ENCODE peak calls at places on chromosome 10, in four cellular contexts. M is body of pancreas, J is A549, C is PC-9. U is an unnamed sample. For H3K4me1, the result is how much of the 10 kb centered on the place peaks cover.

GRCh38 chr10:88473989-88474883 is 108.9 kb downstream of the RNLS start:
- DNase-seq in M (peak), J (no peak), C (peak), U (peak)

GRCh38 chr10:21797984-21798765 is 205.4 kb downstream of the DNAJC1 start:
- DNase-seq in M (no peak), J (no peak), C (no peak), U (no peak)

GRCh38 chr10:76152186-76152585 is 720.8 kb downstream of the LRMDA start:
- DNase-seq in M (no peak), J (no peak), C (no peak), U (no peak)

GRCh38 chr10:122078965-122079401 is 90.0 kb downstream of the TACC2 start:
- DNase-seq in M (no peak), J (no peak), C (no peak), U (no peak)

GRCh38 chr10:128191847-128192246 is 65.6 kb upstream of the MKI67 start:
- DNase-seq in M (no peak), J (peak), C (no peak), U (no peak)

GRCh38 chr10:75223507-75223906 is 12.2 kb downstream of the COMTD1 start:
- DNase-seq in M (no peak), J (no peak), C (no peak), U (no peak)

GRCh38 chr10:114930320-114930719 is 7.7 kb upstream of the TRUB1 start:
- DNase-seq in M (no peak), J (no peak), C (no peak), U (no peak)

GRCh38 chr10:28872592-28873165 is 195.4 kb downstream of the BAMBI start:
- DNase-seq in M (no peak), J (no peak), C (no peak), U (no peak)

GRCh38 chr10:44437837-44438752 is 53.2 kb upstream of the CXCL12 start:
- DNase-seq in M (no peak), J (no peak), C (no peak), U (no peak)

GRCh38 chr10:71684356-71685173 is 35.0 kb downstream of the C10orf105 start:
- DNase-seq in M (no peak), J (peak), C (no peak), U (no peak)

GRCh38 chr10:80196270-80196949 is 8.9 kb downstream of the ANXA11 start:
- DNase-seq in M (peak), J (peak), C (peak), U (peak)

GRCh38 chr10:36802523-36803153 is 322.8 kb upstream of the ANKRD30A start:
- DNase-seq in M (peak), J (no peak), C (no peak), U (peak)

GRCh38 chr10:17171131-17171530 is 30.3 kb downstream of the TRDMT1 start:
- DNase-seq in M (no peak), J (no peak), C (no peak), U (no peak)

GRCh38 chr10:62433181-62433692 is 59.1 kb downstream of the ZNF365 start:
- DNase-seq in M (peak), J (peak), C (peak), U (peak)

GRCh38 chr10:79137826-79138225 is 69.1 kb downstream of the ZMIZ1 start:
- DNase-seq in M (no peak), J (no peak), C (no peak), U (no peak)

GRCh38 chr10:101014966-101015581 is 15.5 kb downstream of the LZTS2 start:
- DNase-seq in M (peak), J (peak), C (peak), U (no peak)

GRCh38 chr10:122911889-122912484 is 1.6 kb downstream of the FAM24A start:
- DNase-seq in M (peak), J (peak), C (no peak), U (no peak)

GRCh38 chr10:42875792-42876191 is 93.2 kb downstream of the BMS1 start:
- DNase-seq in M (no peak), J (no peak), C (no peak), U (peak)

GRCh38 chr10:52261362-52261761 is 52.7 kb upstream of the DKK1 start:
- DNase-seq in M (no peak), J (no peak), C (no peak), U (no peak)

GRCh38 chr10:42754155-42755027 is 28.2 kb upstream of the BMS1 start:
- DNase-seq in M (peak), J (no peak), C (no peak), U (no peak)

DNA sequence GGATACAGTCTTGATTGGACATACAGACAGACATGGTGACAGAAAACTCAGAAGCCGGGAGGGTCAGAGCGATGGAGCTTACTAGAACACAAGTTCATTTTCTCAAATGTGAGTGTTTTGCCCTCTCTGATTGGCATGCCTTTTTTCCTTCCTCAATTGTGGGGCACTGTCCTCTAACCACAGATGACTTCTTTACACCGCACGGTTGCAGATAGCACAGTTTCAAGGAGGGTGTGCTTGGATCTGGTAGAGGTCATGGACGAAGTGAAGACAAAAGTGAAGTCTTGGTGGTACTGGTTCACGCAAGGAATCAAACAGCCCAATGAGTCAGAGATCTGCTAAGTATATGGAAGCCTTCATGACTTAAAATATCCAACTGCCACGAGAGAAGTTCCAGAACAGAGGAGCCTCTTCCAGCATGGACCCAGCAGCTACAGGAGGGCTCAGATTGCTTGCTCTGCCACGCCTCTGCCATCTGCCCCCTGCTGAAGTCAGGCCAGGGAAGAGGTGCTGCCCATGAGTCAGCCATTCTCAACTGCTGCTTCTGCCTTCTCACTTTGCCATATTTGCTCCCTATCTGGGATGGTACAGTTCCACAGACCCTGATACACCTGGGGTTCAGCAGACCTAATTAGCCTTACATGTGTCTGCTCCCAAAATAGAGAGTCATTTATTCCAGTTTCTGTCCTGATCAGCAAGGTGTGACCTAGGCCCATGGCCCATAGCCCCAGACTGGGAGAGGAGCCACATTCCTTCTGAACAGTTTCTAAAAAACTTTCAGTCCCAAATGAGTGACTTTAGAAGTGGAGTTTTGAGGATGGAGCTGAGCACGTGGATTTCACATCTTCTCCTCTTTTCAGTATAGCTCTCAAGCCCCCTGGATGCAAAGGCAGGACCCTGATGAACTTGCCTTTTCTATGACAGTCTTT is 413.8 kb downstream of the KCNMA1 start:
- DNase-seq in M (no peak), J (no peak), C (no peak), U (no peak)
- H3K4me1 ChIP-seq in M (under half), J (under half), C (under half), U (under half)

DNA sequence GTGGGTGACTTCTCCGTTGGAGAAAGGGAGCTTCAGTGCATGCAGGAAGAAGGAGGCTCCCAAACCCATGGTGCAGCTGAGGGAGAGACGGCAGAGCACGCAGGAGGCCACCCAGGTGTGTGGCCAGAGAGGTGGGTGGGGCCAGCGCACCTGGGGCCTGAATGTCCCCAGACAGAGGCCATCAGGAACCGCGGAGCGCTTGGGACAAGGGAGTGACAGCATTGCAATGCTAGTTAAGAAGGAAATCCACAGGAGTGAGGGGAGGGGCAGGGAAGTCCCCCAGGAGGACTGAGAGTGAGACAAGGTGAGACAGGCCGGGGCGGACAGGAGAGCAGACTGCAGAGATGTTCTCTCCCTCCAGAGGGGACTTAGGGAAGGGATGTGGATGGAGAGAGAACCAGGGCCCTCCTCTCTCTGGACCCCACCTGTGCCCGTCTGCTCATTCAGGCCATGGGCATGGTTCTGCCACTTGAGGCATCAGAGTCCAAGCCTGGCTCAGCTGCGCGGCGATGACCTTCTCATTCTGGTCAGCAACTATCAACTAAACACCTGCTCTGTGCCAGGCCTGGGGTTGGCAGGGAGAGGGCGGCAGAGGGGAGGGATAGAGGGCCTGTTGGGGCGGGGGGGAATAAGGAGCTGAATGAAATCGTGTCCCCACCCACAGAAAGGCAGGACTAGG is 69.4 kb upstream of the COL13A1 start:
- DNase-seq in M (no peak), J (no peak), C (no peak), U (no peak)
- H3K27ac ChIP-seq in M (no peak), J (no peak), C (no peak), U (no peak)

DNA sequence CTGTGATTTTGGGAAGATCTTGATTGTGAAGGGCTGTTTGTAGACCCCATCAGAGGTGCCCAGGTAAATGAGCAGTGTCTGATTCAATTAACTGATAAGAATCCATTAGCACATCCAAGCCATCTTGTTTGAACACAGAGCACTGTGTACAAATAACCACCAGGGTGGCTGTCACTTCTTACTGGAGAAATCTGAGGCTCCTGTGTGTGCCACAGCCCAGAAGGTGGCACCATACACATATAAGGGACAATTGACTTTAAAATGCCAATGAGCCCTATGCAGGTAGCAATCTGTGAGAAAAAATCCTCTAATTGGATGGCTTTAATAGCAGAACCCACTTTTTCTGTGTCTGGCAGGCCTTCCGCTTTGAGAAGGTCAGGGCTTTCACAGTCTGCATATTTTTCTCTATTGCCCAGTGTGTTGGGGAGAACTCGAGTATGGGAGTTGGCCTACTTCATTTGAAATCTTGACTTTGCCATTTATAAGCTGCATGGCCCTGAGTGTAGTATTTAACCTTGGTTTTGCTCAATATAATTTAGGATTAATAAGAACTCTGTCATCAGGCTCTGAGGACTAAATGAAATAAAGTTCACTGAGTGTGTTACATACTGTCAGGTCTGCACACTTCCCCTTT is 517.4 kb downstream of the CCSER2 start:
- DNase-seq in M (peak), J (peak), C (no peak), U (no peak)
- TF ChIP-seq CTCF in M (peak), J (peak), C (no peak), U (no peak)

GRCh38 chr10:14581553-14581952 is 193.1 kb downstream of the FAM107B start:
- DNase-seq in M (no peak), J (no peak), C (no peak), U (no peak)
- H3K4me1 ChIP-seq in M (half or more), J (half or more), C (half or more), U (under half)

GRCh38 chr10:6203331-6204062 is 765 bp downstream of the PFKFB3 start:
- DNase-seq in M (peak), J (peak), C (no peak), U (peak)

GRCh38 chr10:6202098-6202683 is 541 bp upstream of the PFKFB3 start:
- DNase-seq in M (no peak), J (no peak), C (no peak), U (no peak)

GRCh38 chr10:6204341-6205191 is 1.8 kb downstream of the PFKFB3 start:
- DNase-seq in M (peak), J (peak), C (peak), U (peak)

GRCh38 chr10:6202684-6203330 is at the start of gene PFKFB3:
- DNase-seq in M (peak), J (peak), C (peak), U (peak)

DNA sequence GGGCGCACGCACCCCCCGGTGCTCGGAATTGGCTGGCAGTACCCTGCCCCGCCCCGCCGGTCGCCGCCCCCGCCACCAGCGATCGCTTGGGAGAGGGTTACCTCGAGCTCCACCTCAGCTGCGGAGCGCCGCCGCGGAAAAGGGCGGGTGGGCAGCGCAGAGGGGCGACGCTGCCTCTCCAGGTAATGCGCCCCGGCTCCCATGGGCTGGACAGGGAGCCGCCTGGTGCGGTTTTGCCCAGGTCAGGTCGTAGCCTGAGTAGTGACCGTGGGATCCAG is 1.3 kb downstream of the PFKFB3 start:
- DNase-seq in M (peak), J (no peak), C (no peak), U (peak)
- H3K27ac ChIP-seq in M (peak), J (peak), C (peak), U (no peak)

GRCh38 chr10:59582779-59583178 is 126.9 kb downstream of the SLC16A9 start:
- DNase-seq in M (no peak), J (no peak), C (no peak), U (no peak)

GRCh38 chr10:59582058-59582457 is 127.6 kb downstream of the SLC16A9 start:
- DNase-seq in M (no peak), J (no peak), C (no peak), U (no peak)

GRCh38 chr10:59578741-59579140 is 130.9 kb downstream of the SLC16A9 start:
- DNase-seq in M (no peak), J (no peak), C (no peak), U (no peak)

GRCh38 chr10:59578013-59578412 is 131.6 kb downstream of the SLC16A9 start:
- DNase-seq in M (no peak), J (no peak), C (no peak), U (no peak)

DNA sequence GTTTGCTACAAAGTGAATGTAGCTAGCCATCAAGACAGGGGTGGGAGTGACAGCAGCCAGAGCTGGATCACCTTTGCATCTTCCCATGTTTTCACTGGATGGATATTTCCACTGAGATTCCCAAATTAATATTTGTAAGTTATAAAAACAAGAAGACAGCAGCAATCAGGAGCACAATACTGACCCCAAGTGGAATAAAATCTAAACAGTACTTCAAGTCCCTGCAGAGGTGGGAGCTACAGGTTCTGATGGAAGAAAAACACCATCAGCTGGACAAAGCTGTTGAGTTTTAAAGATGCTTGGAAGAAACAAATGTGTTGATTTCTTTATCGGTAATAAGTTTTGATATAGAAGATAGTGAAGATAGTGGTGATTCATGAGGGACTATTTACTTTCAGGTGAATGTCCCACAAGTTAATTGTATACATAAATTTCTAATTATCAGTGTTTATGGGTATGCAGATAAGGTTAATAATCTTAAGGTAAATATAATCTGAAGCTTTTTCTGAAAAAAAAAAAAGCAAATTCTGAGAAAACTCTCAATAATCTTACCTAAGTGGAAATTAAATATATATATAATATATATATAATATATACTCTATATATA is 129.3 kb downstream of the SLC16A9 start:
- DNase-seq in M (no peak), J (peak), C (no peak), U (no peak)
- TF ChIP-seq CTCF in M (peak), J (peak), C (peak), U (peak)

DNA sequence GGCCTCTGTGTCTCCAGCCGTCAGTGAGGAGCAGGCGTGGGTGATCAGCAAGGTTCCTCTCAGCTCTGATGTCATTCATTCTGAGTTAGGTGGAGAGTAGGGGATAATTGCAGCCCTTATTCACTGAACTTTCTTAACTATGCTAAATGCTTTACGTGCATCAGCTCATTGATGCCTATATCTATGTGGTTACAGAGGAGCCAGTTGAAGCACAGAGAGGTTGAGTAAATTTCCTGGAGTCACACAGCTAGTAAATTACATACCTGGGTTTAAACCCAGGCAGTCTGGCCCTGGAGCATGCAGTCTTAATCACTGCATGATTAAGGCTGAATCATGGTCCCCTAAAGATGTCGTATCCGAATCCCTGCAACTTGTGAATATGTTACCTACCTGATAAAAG is 99.6 kb downstream of the GRK5 start:
- DNase-seq in M (no peak), J (peak), C (no peak), U (no peak)
- H3K4me1 ChIP-seq in M (under half), J (half or more), C (half or more), U (under half)

U was measured in lung.